ENCODE peak calls at places on chromosomes 16 and 17, in ten cellular contexts. One of them, this sample, is unnamed.

GRCh38 chr16:88782454-88783390 is 2.3 kb downstream of the PIEZO1 start:
- DNase-seq in psoas muscle: no peak
- DNase-seq in NCI-H2107: no peak
- DNase-seq in GM19239: no peak
- DNase-seq in T-helper 1 cell: no peak
- DNase-seq in fibroblast of villous mesenchyme: peak
- DNase-seq in HT-29: no peak
- DNase-seq in activated CD8-positive, alpha-beta T cell treated with anti-CD3 and anti-CD28 coated beads for 36 hours: peak
- DNase-seq in glutamatergic neuron: peak
- DNase-seq in mammary epithelial cell: peak
- DNase-seq in this sample: no peak

GRCh38 chr16:2924901-2925820 is 13.4 kb downstream of the FLYWCH1 start:
- DNase-seq in HT-29: no peak
- DNase-seq in glutamatergic neuron: peak
- DNase-seq in fibroblast of villous mesenchyme: no peak
- DNase-seq in psoas muscle: no peak
- DNase-seq in mammary epithelial cell: peak
- DNase-seq in GM19239: no peak
- DNase-seq in NCI-H2107: no peak
- DNase-seq in T-helper 1 cell: no peak
- DNase-seq in activated CD8-positive, alpha-beta T cell treated with anti-CD3 and anti-CD28 coated beads for 36 hours: no peak
- DNase-seq in this sample: no peak

GRCh38 chr16:30741461-30741914 is 6.7 kb upstream of the PHKG2 start:
- DNase-seq in GM19239: no peak
- DNase-seq in HT-29: peak
- DNase-seq in fibroblast of villous mesenchyme: peak
- DNase-seq in activated CD8-positive, alpha-beta T cell treated with anti-CD3 and anti-CD28 coated beads for 36 hours: no peak
- DNase-seq in glutamatergic neuron: no peak
- DNase-seq in NCI-H2107: no peak
- DNase-seq in T-helper 1 cell: no peak
- DNase-seq in mammary epithelial cell: peak
- DNase-seq in psoas muscle: no peak
- DNase-seq in this sample: no peak

GRCh38 chr17:28372203-28372944 is 880 bp downstream of the SARM1 start:
- DNase-seq in mammary epithelial cell: no peak
- DNase-seq in GM19239: no peak
- DNase-seq in T-helper 1 cell: no peak
- DNase-seq in fibroblast of villous mesenchyme: no peak
- DNase-seq in activated CD8-positive, alpha-beta T cell treated with anti-CD3 and anti-CD28 coated beads for 36 hours: peak
- DNase-seq in HT-29: no peak
- DNase-seq in psoas muscle: peak
- DNase-seq in NCI-H2107: peak
- DNase-seq in glutamatergic neuron: peak
- DNase-seq in this sample: no peak

GRCh38 chr17:15456972-15457722 is 10.3 kb downstream of the CDRT4 start:
- DNase-seq in T-helper 1 cell: no peak
- DNase-seq in fibroblast of villous mesenchyme: peak
- DNase-seq in glutamatergic neuron: no peak
- DNase-seq in GM19239: no peak
- DNase-seq in psoas muscle: peak
- DNase-seq in HT-29: no peak
- DNase-seq in mammary epithelial cell: no peak
- DNase-seq in NCI-H2107: peak
- DNase-seq in activated CD8-positive, alpha-beta T cell treated with anti-CD3 and anti-CD28 coated beads for 36 hours: no peak
- DNase-seq in this sample: no peak

GRCh38 chr16:48318630-48319029 is 66.6 kb downstream of the SIAH1 start:
- DNase-seq in T-helper 1 cell: peak
- DNase-seq in GM19239: no peak
- DNase-seq in NCI-H2107: no peak
- DNase-seq in fibroblast of villous mesenchyme: peak
- DNase-seq in mammary epithelial cell: no peak
- DNase-seq in glutamatergic neuron: no peak
- DNase-seq in psoas muscle: no peak
- DNase-seq in HT-29: no peak
- DNase-seq in activated CD8-positive, alpha-beta T cell treated with anti-CD3 and anti-CD28 coated beads for 36 hours: peak
- DNase-seq in this sample: no peak

GRCh38 chr17:10127819-10128375 is 70.5 kb downstream of the GAS7 start:
- DNase-seq in GM19239: no peak
- DNase-seq in HT-29: no peak
- DNase-seq in mammary epithelial cell: no peak
- DNase-seq in T-helper 1 cell: no peak
- DNase-seq in fibroblast of villous mesenchyme: peak
- DNase-seq in psoas muscle: peak
- DNase-seq in activated CD8-positive, alpha-beta T cell treated with anti-CD3 and anti-CD28 coated beads for 36 hours: no peak
- DNase-seq in NCI-H2107: no peak
- DNase-seq in glutamatergic neuron: no peak
- DNase-seq in this sample: no peak

GRCh38 chr16:50265716-50266336 is 525 bp upstream of the ADCY7 start:
- DNase-seq in T-helper 1 cell: no peak
- DNase-seq in HT-29: no peak
- DNase-seq in glutamatergic neuron: no peak
- DNase-seq in fibroblast of villous mesenchyme: no peak
- DNase-seq in NCI-H2107: no peak
- DNase-seq in mammary epithelial cell: no peak
- DNase-seq in activated CD8-positive, alpha-beta T cell treated with anti-CD3 and anti-CD28 coated beads for 36 hours: no peak
- DNase-seq in GM19239: no peak
- DNase-seq in psoas muscle: no peak
- DNase-seq in this sample: no peak

GRCh38 chr17:19372866-19373505 is 5.3 kb upstream of the MAPK7 start:
- DNase-seq in T-helper 1 cell: no peak
- DNase-seq in GM19239: no peak
- DNase-seq in psoas muscle: no peak
- DNase-seq in NCI-H2107: no peak
- DNase-seq in HT-29: no peak
- DNase-seq in glutamatergic neuron: no peak
- DNase-seq in fibroblast of villous mesenchyme: no peak
- DNase-seq in activated CD8-positive, alpha-beta T cell treated with anti-CD3 and anti-CD28 coated beads for 36 hours: no peak
- DNase-seq in mammary epithelial cell: no peak
- DNase-seq in this sample: no peak

GRCh38 chr17:73301359-73301758 is 10.4 kb downstream of the CDC42EP4 start:
- DNase-seq in psoas muscle: no peak
- DNase-seq in activated CD8-positive, alpha-beta T cell treated with anti-CD3 and anti-CD28 coated beads for 36 hours: no peak
- DNase-seq in glutamatergic neuron: no peak
- DNase-seq in GM19239: no peak
- DNase-seq in fibroblast of villous mesenchyme: no peak
- DNase-seq in mammary epithelial cell: no peak
- DNase-seq in NCI-H2107: no peak
- DNase-seq in T-helper 1 cell: no peak
- DNase-seq in HT-29: no peak
- DNase-seq in this sample: no peak

GRCh38 chr17:37406635-37407455 is at the start of the genes ACACA and TADA2A:
- DNase-seq in glutamatergic neuron: peak
- DNase-seq in mammary epithelial cell: peak
- DNase-seq in activated CD8-positive, alpha-beta T cell treated with anti-CD3 and anti-CD28 coated beads for 36 hours: peak
- DNase-seq in NCI-H2107: peak
- DNase-seq in fibroblast of villous mesenchyme: peak
- DNase-seq in T-helper 1 cell: peak
- DNase-seq in psoas muscle: peak
- DNase-seq in HT-29: peak
- DNase-seq in GM19239: peak
- DNase-seq in this sample: no peak

GRCh38 chr16:12255919-12256665 is 279.6 kb downstream of the SNX29 start:
- DNase-seq in mammary epithelial cell: peak
- DNase-seq in fibroblast of villous mesenchyme: no peak
- DNase-seq in psoas muscle: no peak
- DNase-seq in HT-29: no peak
- DNase-seq in glutamatergic neuron: no peak
- DNase-seq in NCI-H2107: no peak
- DNase-seq in T-helper 1 cell: no peak
- DNase-seq in GM19239: no peak
- DNase-seq in activated CD8-positive, alpha-beta T cell treated with anti-CD3 and anti-CD28 coated beads for 36 hours: no peak
- DNase-seq in this sample: no peak

GRCh38 chr17:8019161-8019560 is 16.7 kb downstream of the GUCY2D start:
- DNase-seq in psoas muscle: no peak
- DNase-seq in activated CD8-positive, alpha-beta T cell treated with anti-CD3 and anti-CD28 coated beads for 36 hours: no peak
- DNase-seq in fibroblast of villous mesenchyme: no peak
- DNase-seq in glutamatergic neuron: no peak
- DNase-seq in GM19239: no peak
- DNase-seq in mammary epithelial cell: peak
- DNase-seq in NCI-H2107: no peak
- DNase-seq in HT-29: no peak
- DNase-seq in T-helper 1 cell: no peak
- DNase-seq in this sample: no peak

GRCh38 chr17:11803635-11804034 is 193.6 kb downstream of the ZNF18 start:
- DNase-seq in fibroblast of villous mesenchyme: no peak
- DNase-seq in NCI-H2107: no peak
- DNase-seq in psoas muscle: no peak
- DNase-seq in activated CD8-positive, alpha-beta T cell treated with anti-CD3 and anti-CD28 coated beads for 36 hours: no peak
- DNase-seq in mammary epithelial cell: no peak
- DNase-seq in GM19239: no peak
- DNase-seq in T-helper 1 cell: no peak
- DNase-seq in glutamatergic neuron: no peak
- DNase-seq in HT-29: no peak
- DNase-seq in this sample: no peak

GRCh38 chr16:81746566-81746965 is 32.5 kb upstream of the PLCG2 start:
- DNase-seq in mammary epithelial cell: no peak
- DNase-seq in glutamatergic neuron: no peak
- DNase-seq in T-helper 1 cell: no peak
- DNase-seq in GM19239: no peak
- DNase-seq in activated CD8-positive, alpha-beta T cell treated with anti-CD3 and anti-CD28 coated beads for 36 hours: no peak
- DNase-seq in NCI-H2107: no peak
- DNase-seq in fibroblast of villous mesenchyme: no peak
- DNase-seq in psoas muscle: no peak
- DNase-seq in HT-29: no peak
- DNase-seq in this sample: no peak

GRCh38 chr17:8277317-8277716 is 11.2 kb upstream of the RANGRF start:
- DNase-seq in T-helper 1 cell: no peak
- DNase-seq in HT-29: no peak
- DNase-seq in mammary epithelial cell: no peak
- DNase-seq in fibroblast of villous mesenchyme: no peak
- DNase-seq in activated CD8-positive, alpha-beta T cell treated with anti-CD3 and anti-CD28 coated beads for 36 hours: no peak
- DNase-seq in psoas muscle: no peak
- DNase-seq in NCI-H2107: no peak
- DNase-seq in GM19239: no peak
- DNase-seq in glutamatergic neuron: no peak
- DNase-seq in this sample: no peak

GRCh38 chr17:77375917-77376651 is 235.3 kb downstream of the SEC14L1 start:
- DNase-seq in activated CD8-positive, alpha-beta T cell treated with anti-CD3 and anti-CD28 coated beads for 36 hours: peak
- DNase-seq in psoas muscle: no peak
- DNase-seq in mammary epithelial cell: peak
- DNase-seq in GM19239: no peak
- DNase-seq in glutamatergic neuron: peak
- DNase-seq in T-helper 1 cell: peak
- DNase-seq in HT-29: no peak
- DNase-seq in NCI-H2107: no peak
- DNase-seq in fibroblast of villous mesenchyme: peak
- DNase-seq in this sample: no peak

GRCh38 chr17:76388966-76389888 is 4.8 kb downstream of the SPHK1 start:
- DNase-seq in mammary epithelial cell: peak
- DNase-seq in NCI-H2107: no peak
- DNase-seq in glutamatergic neuron: no peak
- DNase-seq in HT-29: no peak
- DNase-seq in fibroblast of villous mesenchyme: no peak
- DNase-seq in GM19239: no peak
- DNase-seq in psoas muscle: no peak
- DNase-seq in activated CD8-positive, alpha-beta T cell treated with anti-CD3 and anti-CD28 coated beads for 36 hours: no peak
- DNase-seq in T-helper 1 cell: no peak
- DNase-seq in this sample: no peak

GRCh38 chr16:1550696-1551095 is 17.2 kb downstream of the TMEM204 start:
- DNase-seq in mammary epithelial cell: no peak
- DNase-seq in glutamatergic neuron: no peak
- DNase-seq in psoas muscle: no peak
- DNase-seq in fibroblast of villous mesenchyme: no peak
- DNase-seq in HT-29: no peak
- DNase-seq in T-helper 1 cell: no peak
- DNase-seq in GM19239: no peak
- DNase-seq in activated CD8-positive, alpha-beta T cell treated with anti-CD3 and anti-CD28 coated beads for 36 hours: no peak
- DNase-seq in NCI-H2107: no peak
- DNase-seq in this sample: no peak

GRCh38 chr17:75942473-75942872 is 1.6 kb upstream of the FBF1 start:
- DNase-seq in mammary epithelial cell: no peak
- DNase-seq in psoas muscle: no peak
- DNase-seq in glutamatergic neuron: no peak
- DNase-seq in GM19239: no peak
- DNase-seq in HT-29: no peak
- DNase-seq in NCI-H2107: no peak
- DNase-seq in fibroblast of villous mesenchyme: no peak
- DNase-seq in activated CD8-positive, alpha-beta T cell treated with anti-CD3 and anti-CD28 coated beads for 36 hours: no peak
- DNase-seq in T-helper 1 cell: no peak
- DNase-seq in this sample: no peak

GRCh38 chr17:48970865-48971687 is 2.7 kb upstream of the GIP start:
- DNase-seq in GM19239: no peak
- DNase-seq in T-helper 1 cell: no peak
- DNase-seq in NCI-H2107: no peak
- DNase-seq in fibroblast of villous mesenchyme: no peak
- DNase-seq in activated CD8-positive, alpha-beta T cell treated with anti-CD3 and anti-CD28 coated beads for 36 hours: no peak
- DNase-seq in glutamatergic neuron: no peak
- DNase-seq in mammary epithelial cell: no peak
- DNase-seq in HT-29: no peak
- DNase-seq in psoas muscle: no peak
- DNase-seq in this sample: no peak

GRCh38 chr17:17082878-17083277 is 40.6 kb downstream of the MPRIP start:
- DNase-seq in NCI-H2107: no peak
- DNase-seq in T-helper 1 cell: no peak
- DNase-seq in mammary epithelial cell: no peak
- DNase-seq in fibroblast of villous mesenchyme: no peak
- DNase-seq in GM19239: no peak
- DNase-seq in HT-29: no peak
- DNase-seq in glutamatergic neuron: no peak
- DNase-seq in psoas muscle: no peak
- DNase-seq in activated CD8-positive, alpha-beta T cell treated with anti-CD3 and anti-CD28 coated beads for 36 hours: no peak
- DNase-seq in this sample: no peak

GRCh38 chr16:81261049-81261648 is 22.7 kb downstream of the BCO1 start:
- DNase-seq in HT-29: peak
- DNase-seq in fibroblast of villous mesenchyme: peak
- DNase-seq in NCI-H2107: no peak
- DNase-seq in GM19239: peak
- DNase-seq in glutamatergic neuron: no peak
- DNase-seq in mammary epithelial cell: no peak
- DNase-seq in T-helper 1 cell: no peak
- DNase-seq in psoas muscle: no peak
- DNase-seq in activated CD8-positive, alpha-beta T cell treated with anti-CD3 and anti-CD28 coated beads for 36 hours: peak
- DNase-seq in this sample: no peak

GRCh38 chr17:2710804-2711607 is 558 bp downstream of the CLUH start:
- DNase-seq in T-helper 1 cell: no peak
- DNase-seq in NCI-H2107: no peak
- DNase-seq in HT-29: peak
- DNase-seq in activated CD8-positive, alpha-beta T cell treated with anti-CD3 and anti-CD28 coated beads for 36 hours: peak
- DNase-seq in fibroblast of villous mesenchyme: peak
- DNase-seq in GM19239: no peak
- DNase-seq in psoas muscle: peak
- DNase-seq in glutamatergic neuron: no peak
- DNase-seq in mammary epithelial cell: peak
- DNase-seq in this sample: no peak

GRCh38 chr16:47025641-47026040 is 52.2 kb upstream of the DNAJA2 start:
- DNase-seq in glutamatergic neuron: no peak
- DNase-seq in HT-29: no peak
- DNase-seq in T-helper 1 cell: no peak
- DNase-seq in NCI-H2107: no peak
- DNase-seq in psoas muscle: no peak
- DNase-seq in activated CD8-positive, alpha-beta T cell treated with anti-CD3 and anti-CD28 coated beads for 36 hours: no peak
- DNase-seq in GM19239: no peak
- DNase-seq in mammary epithelial cell: no peak
- DNase-seq in fibroblast of villous mesenchyme: no peak
- DNase-seq in this sample: no peak

GRCh38 chr16:12235110-12235509 is 258.6 kb downstream of the SNX29 start:
- DNase-seq in GM19239: no peak
- DNase-seq in HT-29: no peak
- DNase-seq in mammary epithelial cell: no peak
- DNase-seq in NCI-H2107: peak
- DNase-seq in glutamatergic neuron: peak
- DNase-seq in psoas muscle: no peak
- DNase-seq in activated CD8-positive, alpha-beta T cell treated with anti-CD3 and anti-CD28 coated beads for 36 hours: no peak
- DNase-seq in fibroblast of villous mesenchyme: no peak
- DNase-seq in T-helper 1 cell: no peak
- DNase-seq in this sample: no peak

GRCh38 chr17:80524150-80524712 is 20.4 kb upstream of the RPTOR start:
- DNase-seq in GM19239: no peak
- DNase-seq in fibroblast of villous mesenchyme: peak
- DNase-seq in glutamatergic neuron: no peak
- DNase-seq in psoas muscle: no peak
- DNase-seq in T-helper 1 cell: no peak
- DNase-seq in HT-29: no peak
- DNase-seq in mammary epithelial cell: no peak
- DNase-seq in NCI-H2107: no peak
- DNase-seq in activated CD8-positive, alpha-beta T cell treated with anti-CD3 and anti-CD28 coated beads for 36 hours: no peak
- DNase-seq in this sample: no peak

GRCh38 chr16:70685061-70685937 is 554 bp downstream of the MTSS2 start:
- DNase-seq in GM19239: no peak
- DNase-seq in fibroblast of villous mesenchyme: no peak
- DNase-seq in T-helper 1 cell: no peak
- DNase-seq in psoas muscle: peak
- DNase-seq in NCI-H2107: no peak
- DNase-seq in glutamatergic neuron: peak
- DNase-seq in activated CD8-positive, alpha-beta T cell treated with anti-CD3 and anti-CD28 coated beads for 36 hours: no peak
- DNase-seq in mammary epithelial cell: no peak
- DNase-seq in HT-29: peak
- DNase-seq in this sample: no peak